ENCODE peak calls at places on chromosomes 2 and 18, in six cellular contexts. One of them, this sample, is unnamed.

GRCh38 chr2:24972315-24972958 is 682 bp upstream of the DNAJC27 start:
- DNase-seq in GM12892: no peak
- DNase-seq in GM04504: no peak
- DNase-seq in glutamatergic neuron: no peak
- DNase-seq in T-helper 1 cell: no peak
- DNase-seq in CD8-positive, alpha-beta memory T cell: peak; percentile 56
- DNase-seq in this sample: no peak

GRCh38 chr2:236856856-236857616 is 228.7 kb upstream of the COPS8 start:
- DNase-seq in CD8-positive, alpha-beta memory T cell: no peak
- DNase-seq in T-helper 1 cell: no peak
- DNase-seq in GM12892: no peak
- DNase-seq in GM04504: no peak
- DNase-seq in glutamatergic neuron: no peak
- DNase-seq in this sample: no peak

GRCh38 chr18:76377359-76377756 is 117.7 kb downstream of the ZNF516 start:
- DNase-seq in GM04504: no peak
- DNase-seq in T-helper 1 cell: no peak
- DNase-seq in GM12892: no peak
- DNase-seq in CD8-positive, alpha-beta memory T cell: no peak
- DNase-seq in glutamatergic neuron: no peak
- DNase-seq in this sample: no peak

GRCh38 chr2:130336877-130337734 is 5.6 kb upstream of the IMP4 start:
- DNase-seq in GM12892: no peak
- DNase-seq in T-helper 1 cell: no peak
- DNase-seq in glutamatergic neuron: peak; percentile 89
- DNase-seq in GM04504: peak; percentile 53
- DNase-seq in CD8-positive, alpha-beta memory T cell: peak; percentile 65
- DNase-seq in this sample: no peak

GRCh38 chr18:46333371-46334199 is 229.4 kb downstream of the HAUS1 start:
- DNase-seq in glutamatergic neuron: peak; percentile 90
- DNase-seq in T-helper 1 cell: no peak
- DNase-seq in CD8-positive, alpha-beta memory T cell: peak; percentile 19
- DNase-seq in GM12892: no peak
- DNase-seq in GM04504: no peak
- DNase-seq in this sample: no peak

GRCh38 chr18:54647176-54647575 is 56.1 kb downstream of the DYNAP start:
- DNase-seq in CD8-positive, alpha-beta memory T cell: no peak
- DNase-seq in glutamatergic neuron: no peak
- DNase-seq in T-helper 1 cell: no peak
- DNase-seq in GM12892: no peak
- DNase-seq in GM04504: no peak
- DNase-seq in this sample: no peak

GRCh38 chr2:164504253-164504652 is 117.0 kb downstream of the GRB14 start:
- DNase-seq in glutamatergic neuron: no peak
- DNase-seq in CD8-positive, alpha-beta memory T cell: no peak
- DNase-seq in GM04504: no peak
- DNase-seq in T-helper 1 cell: no peak
- DNase-seq in GM12892: no peak
- DNase-seq in this sample: no peak

GRCh38 chr2:238701907-238702206 is 146.0 kb upstream of the TWIST2 start:
- DNase-seq in glutamatergic neuron: no peak
- DNase-seq in GM12892: no peak
- DNase-seq in GM04504: no peak
- DNase-seq in T-helper 1 cell: no peak
- DNase-seq in CD8-positive, alpha-beta memory T cell: no peak
- DNase-seq in this sample: no peak

GRCh38 chr2:8985561-8986326 is 17.7 kb downstream of the MBOAT2 start:
- DNase-seq in CD8-positive, alpha-beta memory T cell: no peak
- DNase-seq in glutamatergic neuron: no peak
- DNase-seq in GM04504: no peak
- DNase-seq in GM12892: no peak
- DNase-seq in T-helper 1 cell: no peak
- DNase-seq in this sample: no peak

GRCh38 chr2:103526757-103527156 is 764.9 kb downstream of the TMEM182 start:
- DNase-seq in glutamatergic neuron: no peak
- DNase-seq in GM12892: no peak
- DNase-seq in T-helper 1 cell: no peak
- DNase-seq in GM04504: no peak
- DNase-seq in CD8-positive, alpha-beta memory T cell: no peak
- DNase-seq in this sample: no peak

GRCh38 chr2:207284556-207285450 is 119.1 kb upstream of the KLF7 start:
- DNase-seq in GM12892: no peak
- DNase-seq in T-helper 1 cell: no peak
- DNase-seq in CD8-positive, alpha-beta memory T cell: no peak
- DNase-seq in GM04504: no peak
- DNase-seq in glutamatergic neuron: no peak
- DNase-seq in this sample: no peak

GRCh38 chr2:216339456-216340279 is 32.6 kb downstream of the MARCHF4 start:
- DNase-seq in GM04504: peak; percentile 60
- DNase-seq in GM12892: no peak
- DNase-seq in glutamatergic neuron: peak; percentile 37
- DNase-seq in T-helper 1 cell: no peak
- DNase-seq in CD8-positive, alpha-beta memory T cell: no peak
- DNase-seq in this sample: no peak

GRCh38 chr2:229335349-229335748 is 64.3 kb upstream of the PID1 start:
- DNase-seq in CD8-positive, alpha-beta memory T cell: no peak
- DNase-seq in GM12892: no peak
- DNase-seq in GM04504: no peak
- DNase-seq in glutamatergic neuron: no peak
- DNase-seq in T-helper 1 cell: no peak
- DNase-seq in this sample: no peak

GRCh38 chr2:199057936-199058335 is 399.8 kb downstream of the SATB2 start:
- DNase-seq in GM12892: no peak
- DNase-seq in CD8-positive, alpha-beta memory T cell: no peak
- DNase-seq in GM04504: no peak
- DNase-seq in T-helper 1 cell: no peak
- DNase-seq in glutamatergic neuron: no peak
- DNase-seq in this sample: no peak

GRCh38 chr18:9038277-9038871 is 64.1 kb upstream of the NDUFV2 start:
- DNase-seq in glutamatergic neuron: no peak
- DNase-seq in GM12892: no peak
- DNase-seq in GM04504: no peak
- DNase-seq in T-helper 1 cell: no peak
- DNase-seq in CD8-positive, alpha-beta memory T cell: no peak
- DNase-seq in this sample: no peak

GRCh38 chr18:8998481-8999217 is 103.8 kb upstream of the NDUFV2 start:
- DNase-seq in GM04504: no peak
- DNase-seq in T-helper 1 cell: no peak
- DNase-seq in glutamatergic neuron: no peak
- DNase-seq in GM12892: no peak
- DNase-seq in CD8-positive, alpha-beta memory T cell: no peak
- DNase-seq in this sample: no peak

GRCh38 chr2:43018179-43019024 is 208.0 kb downstream of the ZFP36L2 start:
- DNase-seq in glutamatergic neuron: no peak
- DNase-seq in T-helper 1 cell: no peak
- DNase-seq in CD8-positive, alpha-beta memory T cell: no peak
- DNase-seq in GM12892: no peak
- DNase-seq in GM04504: peak; percentile 75
- DNase-seq in this sample: no peak

GRCh38 chr2:36197192-36197591 is 158.4 kb upstream of the CRIM1 start:
- DNase-seq in glutamatergic neuron: no peak
- DNase-seq in CD8-positive, alpha-beta memory T cell: no peak
- DNase-seq in GM04504: no peak
- DNase-seq in T-helper 1 cell: no peak
- DNase-seq in GM12892: no peak
- DNase-seq in this sample: no peak

GRCh38 chr2:31886700-31887099 is 124.1 kb downstream of the MEMO1 start:
- DNase-seq in glutamatergic neuron: no peak
- DNase-seq in T-helper 1 cell: no peak
- DNase-seq in GM04504: no peak
- DNase-seq in GM12892: no peak
- DNase-seq in CD8-positive, alpha-beta memory T cell: no peak
- DNase-seq in this sample: no peak

GRCh38 chr2:97870396-97870843 is 125.3 kb downstream of the TMEM131 start:
- DNase-seq in GM12892: peak; percentile 46
- DNase-seq in CD8-positive, alpha-beta memory T cell: peak; percentile 57
- DNase-seq in GM04504: peak; percentile 91
- DNase-seq in T-helper 1 cell: no peak
- DNase-seq in glutamatergic neuron: no peak
- DNase-seq in this sample: peak; percentile 42

GRCh38 chr2:239050252-239050649 is 202.4 kb downstream of the TWIST2 start:
- DNase-seq in T-helper 1 cell: no peak
- DNase-seq in GM04504: no peak
- DNase-seq in CD8-positive, alpha-beta memory T cell: no peak
- DNase-seq in GM12892: no peak
- DNase-seq in glutamatergic neuron: no peak
- DNase-seq in this sample: no peak

GRCh38 chr18:62881509-62882016 is 166.2 kb downstream of the PHLPP1 start:
- DNase-seq in GM04504: peak; percentile 85
- DNase-seq in T-helper 1 cell: no peak
- DNase-seq in CD8-positive, alpha-beta memory T cell: no peak
- DNase-seq in GM12892: no peak
- DNase-seq in glutamatergic neuron: no peak
- DNase-seq in this sample: no peak

GRCh38 chr2:106193977-106194778 is at the start of gene UXS1:
- DNase-seq in glutamatergic neuron: peak; percentile 98
- DNase-seq in GM12892: peak; percentile 88
- DNase-seq in GM04504: peak; percentile 93
- DNase-seq in CD8-positive, alpha-beta memory T cell: peak; percentile 99
- DNase-seq in T-helper 1 cell: peak; percentile 98
- DNase-seq in this sample: peak; percentile 91

GRCh38 chr2:158395166-158395565 is 61.4 kb downstream of the CCDC148 start:
- DNase-seq in GM12892: no peak
- DNase-seq in glutamatergic neuron: no peak
- DNase-seq in CD8-positive, alpha-beta memory T cell: no peak
- DNase-seq in GM04504: no peak
- DNase-seq in T-helper 1 cell: no peak
- DNase-seq in this sample: no peak

GRCh38 chr18:29311580-29311979 is 1134.7 kb upstream of the CDH2 start:
- DNase-seq in CD8-positive, alpha-beta memory T cell: no peak
- DNase-seq in GM04504: no peak
- DNase-seq in T-helper 1 cell: no peak
- DNase-seq in glutamatergic neuron: no peak
- DNase-seq in GM12892: no peak
- DNase-seq in this sample: no peak

GRCh38 chr2:10864888-10865551 is 46.7 kb upstream of the KCNF1 start:
- DNase-seq in glutamatergic neuron: no peak
- DNase-seq in GM12892: peak; percentile 36
- DNase-seq in T-helper 1 cell: no peak
- DNase-seq in CD8-positive, alpha-beta memory T cell: no peak
- DNase-seq in GM04504: no peak
- DNase-seq in this sample: peak; percentile 29

GRCh38 chr2:156585457-156585856 is 149.3 kb downstream of the GPD2 start:
- DNase-seq in T-helper 1 cell: no peak
- DNase-seq in CD8-positive, alpha-beta memory T cell: no peak
- DNase-seq in GM04504: no peak
- DNase-seq in GM12892: no peak
- DNase-seq in glutamatergic neuron: no peak
- DNase-seq in this sample: no peak

GRCh38 chr18:13387856-13388548 is 169.4 kb downstream of the LDLRAD4 start:
- DNase-seq in CD8-positive, alpha-beta memory T cell: no peak
- DNase-seq in T-helper 1 cell: no peak
- DNase-seq in glutamatergic neuron: no peak
- DNase-seq in GM04504: peak; percentile 24
- DNase-seq in GM12892: no peak
- DNase-seq in this sample: no peak

GRCh38 chr2:85819811-85820510 is 66.2 kb downstream of the ATOH8 start:
- DNase-seq in CD8-positive, alpha-beta memory T cell: no peak
- DNase-seq in GM12892: no peak
- DNase-seq in glutamatergic neuron: no peak
- DNase-seq in GM04504: no peak
- DNase-seq in T-helper 1 cell: no peak
- DNase-seq in this sample: no peak

GRCh38 chr2:133497261-133497893 is 70.9 kb downstream of the NCKAP5 start:
- DNase-seq in glutamatergic neuron: no peak
- DNase-seq in T-helper 1 cell: no peak
- DNase-seq in GM04504: no peak
- DNase-seq in CD8-positive, alpha-beta memory T cell: no peak
- DNase-seq in GM12892: no peak
- DNase-seq in this sample: no peak

GRCh38 chr2:5365871-5366461 is 326.2 kb upstream of the SOX11 start:
- DNase-seq in CD8-positive, alpha-beta memory T cell: no peak
- DNase-seq in T-helper 1 cell: no peak
- DNase-seq in GM12892: peak; percentile 30
- DNase-seq in glutamatergic neuron: peak; percentile 96
- DNase-seq in GM04504: no peak
- DNase-seq in this sample: peak; percentile 3